ENCODE peak calls at places on chromosomes 16 and 17, in four cellular contexts. One of them, this sample, is unnamed.

GRCh38 chr17:75267146-75267402 is 4.0 kb downstream of the MIF4GD start:
- DNase-seq in K562: no peak
- DNase-seq in HepG2: no peak
- DNase-seq in GM12878: no peak
- DNase-seq in this sample: no peak

GRCh38 chr16:52562770-52563169 is 15.8 kb upstream of the TOX3 start:
- DNase-seq in GM12878: no peak
- DNase-seq in HepG2: peak
- DNase-seq in K562: no peak
- DNase-seq in this sample: no peak

GRCh38 chr17:58788199-58788598 is 32.5 kb downstream of the PPM1E start:
- DNase-seq in HepG2: no peak
- DNase-seq in K562: no peak
- DNase-seq in GM12878: no peak
- DNase-seq in this sample: no peak

GRCh38 chr17:77770331-77771105 is 188.0 kb upstream of the TNRC6C start:
- DNase-seq in HepG2: no peak
- DNase-seq in K562: peak
- DNase-seq in GM12878: no peak
- DNase-seq in this sample: no peak

GRCh38 chr16:22123759-22124490 is 31.6 kb downstream of the VWA3A start:
- DNase-seq in GM12878: no peak
- DNase-seq in HepG2: no peak
- DNase-seq in K562: peak
- DNase-seq in this sample: no peak

GRCh38 chr16:8622315-8622656 is 788 bp downstream of the METTL22 start:
- DNase-seq in GM12878: no peak
- DNase-seq in K562: peak
- DNase-seq in HepG2: no peak
- DNase-seq in this sample: peak

GRCh38 chr17:14156689-14157088 is 80.0 kb downstream of the CDRT15 start:
- DNase-seq in HepG2: peak
- DNase-seq in K562: no peak
- DNase-seq in GM12878: no peak
- DNase-seq in this sample: no peak

GRCh38 chr16:85441189-85441889 is 171.8 kb upstream of the GSE1 start:
- DNase-seq in K562: peak
- DNase-seq in GM12878: no peak
- DNase-seq in HepG2: peak
- DNase-seq in this sample: no peak

GRCh38 chr17:4665027-4665426 is 23.5 kb upstream of the ALOX15 start:
- DNase-seq in GM12878: no peak
- DNase-seq in HepG2: no peak
- DNase-seq in K562: no peak
- DNase-seq in this sample: no peak

GRCh38 chr17:41785876-41786226 is 660 bp downstream of the JUP start:
- DNase-seq in GM12878: no peak
- DNase-seq in K562: peak
- DNase-seq in HepG2: no peak
- DNase-seq in this sample: no peak

GRCh38 chr17:73286863-73287296 is 24.9 kb downstream of the CDC42EP4 start:
- DNase-seq in GM12878: no peak
- DNase-seq in K562: no peak
- DNase-seq in HepG2: no peak
- DNase-seq in this sample: no peak

GRCh38 chr16:4521971-4522623 is 16.5 kb downstream of the CDIP1 start:
- DNase-seq in GM12878: no peak
- DNase-seq in K562: no peak
- DNase-seq in HepG2: no peak
- DNase-seq in this sample: no peak

GRCh38 chr16:31182391-31182790 is 2.5 kb downstream of the FUS start:
- DNase-seq in K562: no peak
- DNase-seq in HepG2: no peak
- DNase-seq in GM12878: no peak
- DNase-seq in this sample: no peak

GRCh38 chr16:85759631-85760419 is 8.9 kb upstream of the C16orf74 start:
- DNase-seq in HepG2: no peak
- DNase-seq in K562: peak
- DNase-seq in GM12878: no peak
- DNase-seq in this sample: peak

GRCh38 chr17:67867591-67867990 is 42.3 kb downstream of the BPTF start:
- DNase-seq in HepG2: no peak
- DNase-seq in K562: no peak
- DNase-seq in GM12878: no peak
- DNase-seq in this sample: no peak

GRCh38 chr17:76493505-76494167 is 7.6 kb downstream of the RHBDF2 start:
- DNase-seq in GM12878: no peak
- DNase-seq in HepG2: no peak
- DNase-seq in K562: no peak
- DNase-seq in this sample: no peak

GRCh38 chr17:29870836-29871430 is 59.1 kb downstream of the SSH2 start:
- DNase-seq in GM12878: no peak
- DNase-seq in HepG2: no peak
- DNase-seq in K562: no peak
- DNase-seq in this sample: no peak

GRCh38 chr17:77563439-77564102 is 394.9 kb upstream of the TNRC6C start:
- DNase-seq in K562: no peak
- DNase-seq in GM12878: no peak
- DNase-seq in HepG2: no peak
- DNase-seq in this sample: no peak

GRCh38 chr17:61389670-61390478 is 9.8 kb upstream of the TBX2 start:
- DNase-seq in GM12878: no peak
- DNase-seq in HepG2: no peak
- DNase-seq in K562: peak
- DNase-seq in this sample: peak

GRCh38 chr17:55609737-55610201 is 98.5 kb upstream of the SMIM36 start:
- DNase-seq in GM12878: no peak
- DNase-seq in K562: no peak
- DNase-seq in HepG2: no peak
- DNase-seq in this sample: no peak

GRCh38 chr17:68868708-68869107 is 86.5 kb downstream of the ABCA8 start:
- DNase-seq in K562: no peak
- DNase-seq in HepG2: no peak
- DNase-seq in GM12878: no peak
- DNase-seq in this sample: no peak

GRCh38 chr17:75778861-75779249 is 5.8 kb upstream of the UNK start:
- DNase-seq in GM12878: no peak
- DNase-seq in K562: no peak
- DNase-seq in HepG2: peak
- DNase-seq in this sample: peak

GRCh38 chr16:13873835-13874438 is 46.0 kb upstream of the ERCC4 start:
- DNase-seq in GM12878: no peak
- DNase-seq in K562: peak
- DNase-seq in HepG2: peak
- DNase-seq in this sample: peak

GRCh38 chr17:81163703-81164413 is 1.4 kb upstream of the PVALEF start:
- DNase-seq in GM12878: no peak
- DNase-seq in K562: no peak
- DNase-seq in HepG2: no peak
- DNase-seq in this sample: no peak

GRCh38 chr17:17940451-17940911 is 31.7 kb downstream of the TOM1L2 start:
- DNase-seq in K562: no peak
- DNase-seq in HepG2: no peak
- DNase-seq in GM12878: no peak
- DNase-seq in this sample: no peak

GRCh38 chr17:1577186-1577585 is 14.6 kb upstream of the PITPNA start:
- DNase-seq in HepG2: peak
- DNase-seq in K562: no peak
- DNase-seq in GM12878: no peak
- DNase-seq in this sample: no peak

GRCh38 chr17:1571362-1571746 is 8.8 kb upstream of the PITPNA start:
- DNase-seq in K562: no peak
- DNase-seq in GM12878: no peak
- DNase-seq in HepG2: no peak
- DNase-seq in this sample: no peak

GRCh38 chr17:1576500-1576899 is 13.9 kb upstream of the PITPNA start:
- DNase-seq in K562: no peak
- DNase-seq in GM12878: no peak
- DNase-seq in HepG2: no peak
- DNase-seq in this sample: no peak

GRCh38 chr17:1574697-1575471 is 12.3 kb upstream of the PITPNA start:
- DNase-seq in K562: no peak
- DNase-seq in GM12878: no peak
- DNase-seq in HepG2: no peak
- DNase-seq in this sample: no peak

DNA sequence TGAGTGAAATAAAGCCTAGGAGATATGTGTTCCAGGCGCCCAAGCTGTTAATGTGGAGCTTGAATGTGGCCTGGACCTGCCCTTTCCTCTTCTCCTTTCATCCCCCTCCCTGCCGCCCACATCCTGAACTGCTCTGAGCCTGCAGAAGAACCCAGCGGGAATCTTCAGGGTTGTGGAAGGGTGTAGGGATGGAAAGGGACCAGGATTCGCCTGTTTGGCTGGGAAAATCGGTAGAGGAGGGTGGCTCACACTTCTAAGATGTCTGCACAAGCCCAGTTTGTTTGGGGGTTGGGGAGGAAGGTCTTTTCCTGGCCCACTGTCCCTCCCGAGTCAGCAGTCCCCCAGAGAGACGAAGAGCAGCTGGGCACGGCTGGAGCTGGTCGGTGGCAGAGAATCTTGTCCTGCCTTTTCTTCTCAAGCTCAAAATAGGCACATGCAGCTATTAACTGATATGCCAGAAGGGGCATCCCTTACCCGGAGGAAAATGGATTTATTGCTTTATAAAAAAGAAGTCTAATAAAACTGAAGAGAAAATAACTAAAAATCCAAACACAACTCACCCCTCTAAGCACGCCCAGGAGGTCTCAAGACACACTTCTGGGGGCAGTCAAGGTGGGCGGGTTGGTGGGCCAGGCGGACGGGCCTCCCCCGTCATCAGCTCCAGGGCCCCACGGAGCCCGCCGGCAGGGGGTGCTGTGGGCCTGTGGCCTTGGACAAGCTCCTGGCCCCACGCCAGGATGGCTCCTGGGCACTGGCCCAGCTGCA is 11.5 kb upstream of the PITPNA start:
- DNase-seq in GM12878: no peak
- DNase-seq in K562: peak
- DNase-seq in HepG2: peak
- DNase-seq in this sample: peak
- TF ChIP-seq TARDBP in GM12878: no peak
- TF ChIP-seq TARDBP in K562: no peak
- TF ChIP-seq TARDBP in HepG2: peak
- TF ChIP-seq TARDBP in this sample: no peak

GRCh38 chr17:20948984-20949777 is 93.6 kb downstream of the USP22 start:
- DNase-seq in K562: no peak
- DNase-seq in GM12878: no peak
- DNase-seq in HepG2: no peak
- DNase-seq in this sample: no peak

GRCh38 chr17:20955437-20956323 is 87.1 kb downstream of the USP22 start:
- DNase-seq in GM12878: no peak
- DNase-seq in HepG2: peak
- DNase-seq in K562: no peak
- DNase-seq in this sample: no peak

GRCh38 chr17:20954794-20955193 is 88.0 kb downstream of the USP22 start:
- DNase-seq in K562: no peak
- DNase-seq in HepG2: no peak
- DNase-seq in GM12878: no peak
- DNase-seq in this sample: no peak

GRCh38 chr17:20952183-20952582 is 90.6 kb downstream of the USP22 start:
- DNase-seq in K562: no peak
- DNase-seq in GM12878: no peak
- DNase-seq in HepG2: no peak
- DNase-seq in this sample: no peak
- TF ChIP-seq TARDBP in K562: no peak
- TF ChIP-seq TARDBP in GM12878: no peak
- TF ChIP-seq TARDBP in HepG2: no peak
- TF ChIP-seq TARDBP in this sample: no peak

GRCh38 chr17:28188841-28189263 is 130.1 kb upstream of the TMEM97 start:
- DNase-seq in K562: no peak
- DNase-seq in HepG2: no peak
- DNase-seq in GM12878: no peak
- DNase-seq in this sample: no peak

GRCh38 chr17:28191018-28191417 is 128.0 kb upstream of the TMEM97 start:
- DNase-seq in GM12878: no peak
- DNase-seq in K562: no peak
- DNase-seq in HepG2: no peak
- DNase-seq in this sample: no peak

GRCh38 chr17:28189667-28190066 is 129.3 kb upstream of the TMEM97 start:
- DNase-seq in K562: no peak
- DNase-seq in HepG2: no peak
- DNase-seq in GM12878: no peak
- DNase-seq in this sample: no peak

GRCh38 chr17:28185658-28186057 is 133.3 kb upstream of the TMEM97 start:
- DNase-seq in HepG2: no peak
- DNase-seq in GM12878: no peak
- DNase-seq in K562: no peak
- DNase-seq in this sample: no peak

DNA sequence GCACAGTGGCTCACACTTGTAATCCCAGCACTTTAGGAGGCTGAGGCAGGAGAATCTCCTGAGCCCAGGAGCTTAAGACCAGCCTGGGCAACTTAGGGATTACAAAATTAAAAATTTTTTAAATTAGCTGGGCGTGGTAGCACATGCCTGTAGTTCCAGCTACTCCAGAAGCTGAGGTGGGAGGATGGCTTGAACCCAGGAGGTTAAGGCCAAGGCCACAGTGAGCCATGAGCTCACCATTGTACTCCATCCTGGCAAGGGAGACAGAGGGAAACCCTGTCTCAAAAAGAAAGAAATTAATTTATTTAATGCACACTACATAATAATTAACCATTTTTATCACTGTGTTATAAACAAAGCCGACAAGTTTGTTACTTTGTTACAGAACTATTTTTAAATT is 131.1 kb upstream of the TMEM97 start:
- DNase-seq in GM12878: no peak
- DNase-seq in HepG2: no peak
- DNase-seq in K562: no peak
- DNase-seq in this sample: no peak
- TF ChIP-seq TARDBP in GM12878: no peak
- TF ChIP-seq TARDBP in HepG2: no peak
- TF ChIP-seq TARDBP in K562: no peak
- TF ChIP-seq TARDBP in this sample: no peak

GRCh38 chr17:2058521-2059124 is 3.7 kb downstream of the HIC1 start:
- DNase-seq in HepG2: no peak
- DNase-seq in K562: no peak
- DNase-seq in GM12878: no peak
- DNase-seq in this sample: peak
- TF ChIP-seq TARDBP in HepG2: no peak
- TF ChIP-seq TARDBP in K562: no peak
- TF ChIP-seq TARDBP in GM12878: no peak
- TF ChIP-seq TARDBP in this sample: no peak

GRCh38 chr16:19967963-19968362 is 83.3 kb upstream of the GPRC5B start:
- DNase-seq in HepG2: no peak
- DNase-seq in GM12878: no peak
- DNase-seq in K562: no peak
- DNase-seq in this sample: no peak

GRCh38 chr16:19959736-19960135 is 75.1 kb upstream of the GPRC5B start:
- DNase-seq in K562: no peak
- DNase-seq in GM12878: no peak
- DNase-seq in HepG2: no peak
- DNase-seq in this sample: no peak

GRCh38 chr16:19960183-19960582 is 75.5 kb upstream of the GPRC5B start:
- DNase-seq in HepG2: no peak
- DNase-seq in K562: no peak
- DNase-seq in GM12878: no peak
- DNase-seq in this sample: no peak

GRCh38 chr16:19967561-19967960 is 82.9 kb upstream of the GPRC5B start:
- DNase-seq in GM12878: no peak
- DNase-seq in K562: no peak
- DNase-seq in HepG2: no peak
- DNase-seq in this sample: no peak

GRCh38 chr16:19963306-19963705 is 78.7 kb upstream of the GPRC5B start:
- DNase-seq in GM12878: no peak
- DNase-seq in K562: no peak
- DNase-seq in HepG2: no peak
- DNase-seq in this sample: no peak
- TF ChIP-seq TARDBP in GM12878: no peak
- TF ChIP-seq TARDBP in K562: no peak
- TF ChIP-seq TARDBP in HepG2: no peak
- TF ChIP-seq TARDBP in this sample: no peak

This sample was measured in HEK293T.